ENCODE peak calls at places on chromosomes 6 and 20, in five cellular contexts. One of them, this sample, is unnamed.

GRCh38 chr6:27608916-27609883 is 136.3 kb upstream of the ZNF184 start:
- DNase-seq in K562: no peak
- DNase-seq in transverse colon: no peak
- DNase-seq in GM12878: peak
- DNase-seq in Panc1: peak
- DNase-seq in this sample: no peak

GRCh38 chr6:136086686-136087085 is 163.4 kb downstream of the MTFR2 start:
- DNase-seq in Panc1: no peak
- DNase-seq in GM12878: no peak
- DNase-seq in K562: no peak
- DNase-seq in transverse colon: no peak
- DNase-seq in this sample: no peak

GRCh38 chr6:97138581-97138980 is 144.4 kb downstream of the MMS22L start:
- DNase-seq in GM12878: no peak
- DNase-seq in transverse colon: no peak
- DNase-seq in Panc1: no peak
- DNase-seq in K562: no peak
- DNase-seq in this sample: no peak

GRCh38 chr6:154164397-154164796 is 125.4 kb downstream of the OPRM1 start:
- DNase-seq in K562: no peak
- DNase-seq in transverse colon: no peak
- DNase-seq in GM12878: no peak
- DNase-seq in Panc1: no peak
- DNase-seq in this sample: no peak

GRCh38 chr6:72624557-72625160 is 2.8 kb downstream of the KCNQ5 start:
- DNase-seq in K562: peak
- DNase-seq in transverse colon: no peak
- DNase-seq in Panc1: no peak
- DNase-seq in GM12878: peak
- DNase-seq in this sample: no peak

GRCh38 chr6:124881898-124882579 is 80.2 kb upstream of the RNF217 start:
- DNase-seq in transverse colon: no peak
- DNase-seq in Panc1: no peak
- DNase-seq in K562: no peak
- DNase-seq in GM12878: no peak
- DNase-seq in this sample: no peak

GRCh38 chr6:143111443-143111842 is 50.8 kb downstream of the AIG1 start:
- DNase-seq in Panc1: no peak
- DNase-seq in K562: no peak
- DNase-seq in GM12878: no peak
- DNase-seq in transverse colon: no peak
- DNase-seq in this sample: no peak

GRCh38 chr6:159505140-159505922 is 187.7 kb downstream of the SOD2 start:
- DNase-seq in K562: no peak
- DNase-seq in transverse colon: no peak
- DNase-seq in GM12878: no peak
- DNase-seq in Panc1: no peak
- DNase-seq in this sample: no peak

GRCh38 chr6:138308728-138309110 is 69.0 kb upstream of the SMIM28 start:
- DNase-seq in GM12878: no peak
- DNase-seq in transverse colon: no peak
- DNase-seq in K562: no peak
- DNase-seq in Panc1: no peak
- DNase-seq in this sample: no peak

GRCh38 chr6:4644962-4645361 is 131.2 kb upstream of the CDYL start:
- DNase-seq in K562: no peak
- DNase-seq in GM12878: no peak
- DNase-seq in transverse colon: peak
- DNase-seq in Panc1: no peak
- DNase-seq in this sample: no peak

GRCh38 chr6:90288404-90288803 is 8.2 kb downstream of the BACH2 start:
- DNase-seq in K562: no peak
- DNase-seq in Panc1: no peak
- DNase-seq in GM12878: no peak
- DNase-seq in transverse colon: no peak
- DNase-seq in this sample: no peak

GRCh38 chr6:90285611-90286381 is 10.8 kb downstream of the BACH2 start:
- DNase-seq in GM12878: peak
- DNase-seq in K562: peak
- DNase-seq in transverse colon: peak
- DNase-seq in Panc1: peak
- DNase-seq in this sample: no peak

GRCh38 chr6:90284236-90284744 is 12.4 kb downstream of the BACH2 start:
- DNase-seq in Panc1: no peak
- DNase-seq in K562: peak
- DNase-seq in GM12878: no peak
- DNase-seq in transverse colon: no peak
- DNase-seq in this sample: no peak

GRCh38 chr6:90284745-90285481 is 11.7 kb downstream of the BACH2 start:
- DNase-seq in K562: no peak
- DNase-seq in GM12878: peak
- DNase-seq in transverse colon: no peak
- DNase-seq in Panc1: no peak
- DNase-seq in this sample: no peak

DNA sequence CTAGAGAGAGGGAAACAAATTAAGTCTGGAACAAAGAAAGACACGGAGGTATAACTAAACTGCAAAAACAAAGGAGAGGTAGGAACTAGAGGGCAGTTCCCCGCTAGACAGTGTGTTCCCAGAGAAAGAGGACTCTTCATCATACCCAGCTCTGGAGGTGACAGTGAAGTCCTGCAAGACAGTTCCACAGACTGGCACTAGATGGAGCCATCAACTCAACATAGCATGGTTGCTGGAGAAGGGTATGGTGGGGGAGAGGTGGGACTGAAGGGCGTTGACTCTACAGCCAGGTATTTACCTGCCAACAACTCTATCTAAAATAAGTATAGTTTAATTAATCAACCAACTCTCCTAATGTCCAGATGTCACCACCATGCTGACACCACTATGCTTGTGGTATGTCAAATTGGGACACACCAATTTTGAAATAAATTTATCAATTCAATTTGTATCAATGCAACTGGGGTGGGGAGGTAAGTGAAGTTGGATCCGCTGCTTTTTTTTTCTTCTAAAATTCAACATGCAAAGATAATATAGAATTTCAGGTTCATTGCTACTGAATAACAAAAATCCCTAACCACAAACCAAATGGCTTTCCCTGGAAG is 9.7 kb downstream of the BACH2 start:
- DNase-seq in K562: peak
- DNase-seq in transverse colon: peak
- DNase-seq in Panc1: no peak
- DNase-seq in GM12878: no peak
- DNase-seq in this sample: no peak
- TF ChIP-seq POLR2AphosphoS5 in K562: no peak
- TF ChIP-seq POLR2AphosphoS5 in transverse colon: no peak
- TF ChIP-seq POLR2AphosphoS5 in Panc1: no peak
- TF ChIP-seq POLR2AphosphoS5 in GM12878: no peak
- TF ChIP-seq POLR2AphosphoS5 in this sample: no peak

GRCh38 chr6:129774697-129775447 is 64.9 kb upstream of the ARHGAP18 start:
- DNase-seq in GM12878: no peak
- DNase-seq in Panc1: peak
- DNase-seq in transverse colon: peak
- DNase-seq in K562: peak
- DNase-seq in this sample: peak
- H3K4me3 ChIP-seq in GM12878: no peak
- H3K4me3 ChIP-seq in Panc1: no peak
- H3K4me3 ChIP-seq in transverse colon: no peak
- H3K4me3 ChIP-seq in K562: no peak
- H3K4me3 ChIP-seq in this sample: peak

GRCh38 chr6:170552765-170553685 is at the start of gene PSMB1:
- DNase-seq in Panc1: peak
- DNase-seq in GM12878: peak
- DNase-seq in K562: peak
- DNase-seq in transverse colon: peak
- DNase-seq in this sample: peak

GRCh38 chr6:170555305-170555704 is 1.1 kb downstream of the TBP start:
- DNase-seq in K562: no peak
- DNase-seq in transverse colon: no peak
- DNase-seq in GM12878: no peak
- DNase-seq in Panc1: no peak
- DNase-seq in this sample: no peak

GRCh38 chr6:170553686-170554085 is 483 bp upstream of the TBP start:
- DNase-seq in K562: no peak
- DNase-seq in GM12878: no peak
- DNase-seq in Panc1: no peak
- DNase-seq in transverse colon: no peak
- DNase-seq in this sample: peak

GRCh38 chr6:170554086-170554887 is at the start of gene TBP:
- DNase-seq in GM12878: peak
- DNase-seq in Panc1: peak
- DNase-seq in K562: peak
- DNase-seq in transverse colon: peak
- DNase-seq in this sample: peak

DNA sequence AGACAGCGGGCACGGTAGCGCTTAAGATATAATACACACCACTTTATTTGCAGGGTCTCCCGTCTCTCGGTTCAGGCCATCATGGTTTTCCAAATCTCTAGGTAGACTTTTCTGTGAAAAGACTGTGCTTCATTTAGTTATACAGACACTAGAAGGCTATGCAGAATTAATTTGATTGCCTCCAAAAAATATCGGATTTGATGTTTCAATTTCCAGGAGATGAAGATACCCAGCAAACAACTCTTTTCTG is 644 bp downstream of the TBP start:
- DNase-seq in GM12878: no peak
- DNase-seq in Panc1: no peak
- DNase-seq in K562: no peak
- DNase-seq in transverse colon: no peak
- DNase-seq in this sample: no peak
- H3K27ac ChIP-seq in GM12878: peak
- H3K27ac ChIP-seq in Panc1: peak
- H3K27ac ChIP-seq in K562: peak
- H3K27ac ChIP-seq in transverse colon: peak
- H3K27ac ChIP-seq in this sample: no peak

DNA sequence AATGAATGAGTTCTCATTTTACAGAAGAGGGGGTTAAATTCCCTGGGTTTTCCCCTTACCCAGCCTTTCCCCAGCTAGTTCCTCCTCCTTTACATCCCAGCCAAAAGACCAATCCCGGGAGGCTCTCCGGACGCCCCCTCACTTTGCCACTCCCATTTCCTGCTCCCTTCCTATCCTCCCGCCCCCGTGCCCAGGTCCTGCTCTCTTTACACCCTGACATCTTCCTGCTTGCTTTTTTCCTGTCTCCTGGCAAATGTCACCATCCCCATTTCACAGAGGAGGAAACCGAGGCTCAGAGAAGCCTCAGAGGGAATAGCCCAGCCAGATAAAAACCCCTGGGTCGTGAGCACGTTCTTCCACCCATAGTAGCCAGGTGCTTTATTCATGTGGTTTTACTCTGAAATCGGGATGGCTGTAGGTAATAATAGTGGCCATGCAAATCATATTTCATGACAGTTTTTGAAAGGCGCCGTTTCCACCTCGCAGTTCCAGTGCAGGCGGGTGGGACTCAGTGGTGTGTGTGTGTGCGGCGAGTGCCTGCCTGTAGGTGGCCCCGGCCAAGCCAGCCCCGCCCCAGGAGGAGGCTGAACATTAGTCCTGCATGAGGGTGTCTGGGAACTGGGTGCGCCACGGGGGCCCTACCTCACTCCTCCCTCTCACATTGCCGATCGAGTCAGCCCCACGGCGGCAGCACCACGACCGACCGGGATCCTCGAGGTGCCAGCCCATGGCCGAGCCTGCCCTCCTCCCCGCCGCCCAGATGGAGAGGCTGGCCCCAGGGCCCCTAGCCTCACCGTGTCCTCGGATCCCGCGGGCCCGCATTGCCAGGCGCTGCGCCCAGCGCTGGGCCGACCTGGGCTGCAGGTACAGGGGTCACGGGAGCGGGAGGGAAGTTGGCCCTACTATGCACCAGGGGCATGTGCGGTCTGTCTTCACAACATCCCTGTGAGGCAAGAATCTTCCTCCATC is at the start of gene ARHGAP40:
- DNase-seq in K562: peak
- DNase-seq in Panc1: no peak
- DNase-seq in GM12878: no peak
- DNase-seq in transverse colon: peak
- DNase-seq in this sample: no peak
- TF ChIP-seq POLR2AphosphoS5 in K562: no peak
- TF ChIP-seq POLR2AphosphoS5 in Panc1: no peak
- TF ChIP-seq POLR2AphosphoS5 in GM12878: no peak
- TF ChIP-seq POLR2AphosphoS5 in transverse colon: no peak
- TF ChIP-seq POLR2AphosphoS5 in this sample: no peak

DNA sequence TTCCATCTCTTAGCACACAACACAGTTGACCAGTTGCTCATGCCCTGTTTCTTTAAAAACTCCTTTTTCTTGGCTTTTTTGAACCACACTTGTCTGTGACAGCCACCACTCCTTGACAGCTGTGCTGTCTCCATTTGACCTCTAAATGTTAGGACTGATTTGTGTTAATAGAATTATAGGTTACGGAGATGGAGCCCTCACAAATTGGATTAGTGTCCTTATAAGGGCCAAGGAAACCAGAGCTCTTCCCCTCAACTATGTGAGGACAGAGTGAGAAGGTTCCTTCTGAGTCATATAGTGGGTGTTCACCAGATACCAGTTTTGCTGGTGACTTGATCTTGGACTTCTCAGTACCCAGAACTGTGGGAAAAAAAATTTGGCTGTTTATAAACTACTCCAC is 598.8 kb upstream of the IRAK1BP1 start:
- DNase-seq in Panc1: no peak
- DNase-seq in K562: no peak
- DNase-seq in transverse colon: no peak
- DNase-seq in GM12878: no peak
- DNase-seq in this sample: no peak
- H3K4me3 ChIP-seq in Panc1: no peak
- H3K4me3 ChIP-seq in K562: no peak
- H3K4me3 ChIP-seq in transverse colon: no peak
- H3K4me3 ChIP-seq in GM12878: no peak
- H3K4me3 ChIP-seq in this sample: no peak

DNA sequence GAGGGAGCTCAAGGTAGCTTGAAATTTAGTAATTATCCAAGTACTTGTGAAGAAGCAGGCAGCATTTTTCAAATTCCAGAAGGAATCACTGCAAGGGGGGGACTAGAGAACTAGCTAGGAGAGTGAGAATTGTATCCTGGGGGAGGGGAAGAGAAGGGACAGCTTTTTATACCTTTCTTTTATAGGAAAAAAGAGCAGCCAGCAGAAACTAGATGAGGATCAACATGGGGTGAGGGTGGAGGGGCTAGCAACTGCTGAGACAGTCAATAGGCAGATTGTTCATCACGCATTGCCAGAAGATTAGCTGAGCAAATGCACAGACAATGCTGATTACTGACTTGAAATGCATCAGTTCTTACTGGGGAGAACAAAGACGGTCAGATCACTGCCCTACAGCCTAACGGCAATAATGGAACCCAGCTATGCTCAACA is 514.3 kb upstream of the CITED2 start:
- DNase-seq in Panc1: no peak
- DNase-seq in transverse colon: no peak
- DNase-seq in GM12878: no peak
- DNase-seq in K562: no peak
- DNase-seq in this sample: no peak
- H3K27ac ChIP-seq in Panc1: peak
- H3K27ac ChIP-seq in transverse colon: no peak
- H3K27ac ChIP-seq in GM12878: no peak
- H3K27ac ChIP-seq in K562: no peak
- H3K27ac ChIP-seq in this sample: peak